ENCODE peak calls at places on chromosome 6, in four cellular contexts. Y is D341Med, G is endothelial cell, D is amygdala. I is an unnamed sample.

GRCh38 chr6:166058064-166058739 is 109.4 kb downstream of the TBXT start:
- DNase-seq in Y (no peak), G (no peak), D (peak), I (peak)

GRCh38 chr6:81298751-81299150 is 453.7 kb downstream of the TENT5A start:
- DNase-seq in Y (no peak), G (no peak), D (no peak), I (no peak)

GRCh38 chr6:74749211-74750142 is 456.4 kb downstream of the COL12A1 start:
- DNase-seq in Y (no peak), G (no peak), D (no peak), I (no peak)

GRCh38 chr6:4287811-4288244 is 152.5 kb upstream of the ECI2 start:
- DNase-seq in Y (peak), G (no peak), D (no peak), I (no peak)

GRCh38 chr6:158847786-158848185 is 28.6 kb upstream of the EZR start:
- DNase-seq in Y (no peak), G (no peak), D (no peak), I (no peak)

GRCh38 chr6:69647726-69648125 is 149.1 kb downstream of the LMBRD1 start:
- DNase-seq in Y (no peak), G (no peak), D (no peak), I (no peak)

GRCh38 chr6:147000545-147001488 is 203.4 kb upstream of the STXBP5 start:
- DNase-seq in Y (no peak), G (no peak), D (no peak), I (no peak)

GRCh38 chr6:113893866-113894265 is 36.7 kb downstream of the MARCKS start:
- DNase-seq in Y (no peak), G (no peak), D (no peak), I (no peak)

GRCh38 chr6:125211352-125211751 is 57.8 kb downstream of the TPD52L1 start:
- DNase-seq in Y (no peak), G (no peak), D (no peak), I (no peak)

GRCh38 chr6:63351995-63352586 is 32.3 kb upstream of the LGSN start:
- DNase-seq in Y (no peak), G (no peak), D (no peak), I (no peak)

GRCh38 chr6:17417817-17418216 is 24.4 kb downstream of the CAP2 start:
- DNase-seq in Y (no peak), G (peak), D (no peak), I (no peak)

GRCh38 chr6:167742719-167743303 is 83.9 kb upstream of the AFDN start:
- DNase-seq in Y (no peak), G (no peak), D (no peak), I (no peak)

GRCh38 chr6:71502210-71502609 is 213.6 kb downstream of the OGFRL1 start:
- DNase-seq in Y (no peak), G (no peak), D (no peak), I (no peak)

GRCh38 chr6:142751452-142751851 is 193.5 kb downstream of the HIVEP2 start:
- DNase-seq in Y (no peak), G (no peak), D (no peak), I (no peak)

GRCh38 chr6:38499046-38499445 is 140.7 kb downstream of the BTBD9 start:
- DNase-seq in Y (no peak), G (no peak), D (no peak), I (peak)

GRCh38 chr6:157259443-157259842 is 63.9 kb downstream of the TMEM242 start:
- DNase-seq in Y (no peak), G (no peak), D (no peak), I (no peak)

GRCh38 chr6:3088446-3088845 is 20.2 kb downstream of the RIPK1 start:
- DNase-seq in Y (no peak), G (no peak), D (no peak), I (no peak)

GRCh38 chr6:4271761-4272505 is 136.6 kb upstream of the ECI2 start:
- DNase-seq in Y (no peak), G (no peak), D (no peak), I (no peak)

GRCh38 chr6:153090241-153090930 is 40.7 kb downstream of the RGS17 start:
- DNase-seq in Y (no peak), G (no peak), D (no peak), I (no peak)

GRCh38 chr6:160634706-160635105 is 29.4 kb downstream of the LPA start:
- DNase-seq in Y (no peak), G (no peak), D (no peak), I (peak)

GRCh38 chr6:8589941-8590676 is 154.8 kb upstream of the SLC35B3 start:
- DNase-seq in Y (peak), G (no peak), D (no peak), I (no peak)

GRCh38 chr6:37381579-37381978 is 27.8 kb downstream of the RNF8 start:
- DNase-seq in Y (peak), G (peak), D (no peak), I (no peak)

GRCh38 chr6:135555550-135555949 is 58.0 kb upstream of the AHI1 start:
- DNase-seq in Y (no peak), G (no peak), D (no peak), I (no peak)

GRCh38 chr6:27136978-27137814 is 110.3 kb upstream of the PRSS16 start:
- DNase-seq in Y (no peak), G (no peak), D (no peak), I (no peak)

GRCh38 chr6:55827818-55828522 is 47.4 kb downstream of the BMP5 start:
- DNase-seq in Y (no peak), G (no peak), D (no peak), I (no peak)

GRCh38 chr6:122476131-122476530 is 4.5 kb upstream of the SERINC1 start:
- DNase-seq in Y (no peak), G (no peak), D (no peak), I (no peak)

GRCh38 chr6:112325449-112325848 is 21.7 kb upstream of the RFPL4B start:
- DNase-seq in Y (no peak), G (no peak), D (no peak), I (no peak)